ENCODE peak calls at places on chromosome 18, in eight cellular contexts. One of them, this sample, is unnamed.

GRCh38 chr18:23093772-23094171 is 41.5 kb upstream of the CABLES1 start:
- DNase-seq in neuronal stem cell: no peak
- DNase-seq in kidney: peak; percentile 12
- DNase-seq in transverse colon: no peak
- DNase-seq in effector memory CD4-positive, alpha-beta T cell: no peak
- DNase-seq in upper lobe of right lung: no peak
- DNase-seq in PC-3: no peak
- DNase-seq in right cardiac atrium: no peak
- DNase-seq in this sample: no peak

GRCh38 chr18:5456577-5457466 is 87.0 kb downstream of the EPB41L3 start:
- DNase-seq in neuronal stem cell: peak; percentile 32
- DNase-seq in kidney: peak; percentile 48
- DNase-seq in transverse colon: no peak
- DNase-seq in effector memory CD4-positive, alpha-beta T cell: no peak
- DNase-seq in upper lobe of right lung: no peak
- DNase-seq in PC-3: no peak
- DNase-seq in right cardiac atrium: peak; percentile 58
- DNase-seq in this sample: no peak

GRCh38 chr18:62323483-62324354 is 1.4 kb upstream of the TNFRSF11A start:
- DNase-seq in neuronal stem cell: no peak
- DNase-seq in kidney: no peak
- DNase-seq in transverse colon: no peak
- DNase-seq in effector memory CD4-positive, alpha-beta T cell: no peak
- DNase-seq in upper lobe of right lung: no peak
- DNase-seq in PC-3: no peak
- DNase-seq in right cardiac atrium: no peak
- DNase-seq in this sample: no peak

GRCh38 chr18:35077937-35078336 is 36.7 kb downstream of the MAPRE2 start:
- DNase-seq in neuronal stem cell: no peak
- DNase-seq in kidney: no peak
- DNase-seq in transverse colon: no peak
- DNase-seq in effector memory CD4-positive, alpha-beta T cell: no peak
- DNase-seq in upper lobe of right lung: no peak
- DNase-seq in PC-3: no peak
- DNase-seq in right cardiac atrium: no peak
- DNase-seq in this sample: no peak

GRCh38 chr18:56516769-56517168 is 121.6 kb downstream of the TXNL1 start:
- DNase-seq in neuronal stem cell: no peak
- DNase-seq in kidney: no peak
- DNase-seq in transverse colon: no peak
- DNase-seq in effector memory CD4-positive, alpha-beta T cell: no peak
- DNase-seq in upper lobe of right lung: no peak
- DNase-seq in PC-3: peak; percentile 14
- DNase-seq in right cardiac atrium: no peak
- DNase-seq in this sample: no peak

GRCh38 chr18:46566111-46566510 is 90.9 kb downstream of the LOXHD1 start:
- DNase-seq in neuronal stem cell: no peak
- DNase-seq in kidney: no peak
- DNase-seq in transverse colon: no peak
- DNase-seq in effector memory CD4-positive, alpha-beta T cell: no peak
- DNase-seq in upper lobe of right lung: no peak
- DNase-seq in PC-3: no peak
- DNase-seq in right cardiac atrium: no peak
- DNase-seq in this sample: no peak

GRCh38 chr18:45250479-45250878 is 364.8 kb upstream of the SLC14A2 start:
- DNase-seq in neuronal stem cell: no peak
- DNase-seq in kidney: no peak
- DNase-seq in transverse colon: no peak
- DNase-seq in effector memory CD4-positive, alpha-beta T cell: no peak
- DNase-seq in upper lobe of right lung: no peak
- DNase-seq in PC-3: no peak
- DNase-seq in right cardiac atrium: no peak
- DNase-seq in this sample: no peak

GRCh38 chr18:21134895-21135294 is 23.3 kb upstream of the ROCK1 start:
- DNase-seq in neuronal stem cell: no peak
- DNase-seq in kidney: no peak
- DNase-seq in transverse colon: no peak
- DNase-seq in effector memory CD4-positive, alpha-beta T cell: no peak
- DNase-seq in upper lobe of right lung: no peak
- DNase-seq in PC-3: peak; percentile 48
- DNase-seq in right cardiac atrium: no peak
- DNase-seq in this sample: peak; percentile 21

GRCh38 chr18:59357928-59358327 is 1.1 kb downstream of the LMAN1 start:
- DNase-seq in neuronal stem cell: no peak
- DNase-seq in kidney: no peak
- DNase-seq in transverse colon: no peak
- DNase-seq in effector memory CD4-positive, alpha-beta T cell: no peak
- DNase-seq in upper lobe of right lung: no peak
- DNase-seq in PC-3: peak; percentile 84
- DNase-seq in right cardiac atrium: no peak
- DNase-seq in this sample: peak; percentile 8

GRCh38 chr18:70425236-70425635 is 136.4 kb downstream of the SOCS6 start:
- DNase-seq in neuronal stem cell: no peak
- DNase-seq in kidney: no peak
- DNase-seq in transverse colon: no peak
- DNase-seq in effector memory CD4-positive, alpha-beta T cell: no peak
- DNase-seq in upper lobe of right lung: no peak
- DNase-seq in PC-3: no peak
- DNase-seq in right cardiac atrium: no peak
- DNase-seq in this sample: no peak

GRCh38 chr18:63578357-63578958 is 8.7 kb upstream of the SERPINB13 start:
- DNase-seq in neuronal stem cell: peak; percentile 67
- DNase-seq in kidney: no peak
- DNase-seq in transverse colon: no peak
- DNase-seq in effector memory CD4-positive, alpha-beta T cell: no peak
- DNase-seq in upper lobe of right lung: no peak
- DNase-seq in PC-3: peak; percentile 69
- DNase-seq in right cardiac atrium: no peak
- DNase-seq in this sample: no peak

GRCh38 chr18:24678626-24679025 is 218.2 kb downstream of the HRH4 start:
- DNase-seq in neuronal stem cell: no peak
- DNase-seq in kidney: no peak
- DNase-seq in transverse colon: no peak
- DNase-seq in effector memory CD4-positive, alpha-beta T cell: no peak
- DNase-seq in upper lobe of right lung: no peak
- DNase-seq in PC-3: no peak
- DNase-seq in right cardiac atrium: no peak
- DNase-seq in this sample: no peak

GRCh38 chr18:51337406-51337805 is 139.9 kb upstream of the MEX3C start:
- DNase-seq in neuronal stem cell: no peak
- DNase-seq in kidney: no peak
- DNase-seq in transverse colon: no peak
- DNase-seq in effector memory CD4-positive, alpha-beta T cell: no peak
- DNase-seq in upper lobe of right lung: no peak
- DNase-seq in PC-3: no peak
- DNase-seq in right cardiac atrium: no peak
- DNase-seq in this sample: no peak

GRCh38 chr18:13606589-13607254 is 119.6 kb downstream of the FAM210A start:
- DNase-seq in neuronal stem cell: no peak
- DNase-seq in kidney: no peak
- DNase-seq in transverse colon: no peak
- DNase-seq in effector memory CD4-positive, alpha-beta T cell: no peak
- DNase-seq in upper lobe of right lung: no peak
- DNase-seq in PC-3: no peak
- DNase-seq in right cardiac atrium: no peak
- DNase-seq in this sample: no peak

GRCh38 chr18:76437910-76438309 is 57.1 kb downstream of the ZNF516 start:
- DNase-seq in neuronal stem cell: no peak
- DNase-seq in kidney: no peak
- DNase-seq in transverse colon: no peak
- DNase-seq in effector memory CD4-positive, alpha-beta T cell: no peak
- DNase-seq in upper lobe of right lung: no peak
- DNase-seq in PC-3: no peak
- DNase-seq in right cardiac atrium: no peak
- DNase-seq in this sample: no peak

GRCh38 chr18:44715245-44715644 is 34.6 kb downstream of the SETBP1 start:
- DNase-seq in neuronal stem cell: no peak
- DNase-seq in kidney: peak; percentile 86
- DNase-seq in transverse colon: peak; percentile 47
- DNase-seq in effector memory CD4-positive, alpha-beta T cell: no peak
- DNase-seq in upper lobe of right lung: no peak
- DNase-seq in PC-3: peak; percentile 47
- DNase-seq in right cardiac atrium: peak; percentile 55
- DNase-seq in this sample: no peak

GRCh38 chr18:22711381-22711717 is 221.8 kb upstream of the RBBP8 start:
- DNase-seq in neuronal stem cell: no peak
- DNase-seq in kidney: no peak
- DNase-seq in transverse colon: no peak
- DNase-seq in effector memory CD4-positive, alpha-beta T cell: no peak
- DNase-seq in upper lobe of right lung: no peak
- DNase-seq in PC-3: peak; percentile 72
- DNase-seq in right cardiac atrium: no peak
- DNase-seq in this sample: no peak

GRCh38 chr18:23503038-23503966 is at the start of gene RMC1:
- DNase-seq in neuronal stem cell: peak; percentile 93
- DNase-seq in kidney: peak; percentile 99
- DNase-seq in transverse colon: peak; percentile 98
- DNase-seq in effector memory CD4-positive, alpha-beta T cell: peak; percentile 95
- DNase-seq in upper lobe of right lung: peak; percentile 99
- DNase-seq in PC-3: peak; percentile 93
- DNase-seq in right cardiac atrium: peak; percentile 99
- DNase-seq in this sample: peak; percentile 100

GRCh38 chr18:73735836-73736235 is 411.8 kb downstream of the FBXO15 start:
- DNase-seq in neuronal stem cell: no peak
- DNase-seq in kidney: no peak
- DNase-seq in transverse colon: no peak
- DNase-seq in effector memory CD4-positive, alpha-beta T cell: no peak
- DNase-seq in upper lobe of right lung: no peak
- DNase-seq in PC-3: no peak
- DNase-seq in right cardiac atrium: no peak
- DNase-seq in this sample: no peak

GRCh38 chr18:11498821-11499220 is 110.6 kb upstream of the SLC35G4 start:
- DNase-seq in neuronal stem cell: no peak
- DNase-seq in kidney: no peak
- DNase-seq in transverse colon: no peak
- DNase-seq in effector memory CD4-positive, alpha-beta T cell: no peak
- DNase-seq in upper lobe of right lung: no peak
- DNase-seq in PC-3: no peak
- DNase-seq in right cardiac atrium: no peak
- DNase-seq in this sample: no peak
- H3K4me1 ChIP-seq in neuronal stem cell: no peaks in the 10 kb centered on the region
- H3K4me1 ChIP-seq in kidney: no peaks in the 10 kb centered on the region
- H3K4me1 ChIP-seq in transverse colon: no peaks in the 10 kb centered on the region
- H3K4me1 ChIP-seq in effector memory CD4-positive, alpha-beta T cell: no peaks in the 10 kb centered on the region
- H3K4me1 ChIP-seq in upper lobe of right lung: no peaks in the 10 kb centered on the region
- H3K4me1 ChIP-seq in PC-3: peaks cover 15% of the 10 kb centered on the region
- H3K4me1 ChIP-seq in right cardiac atrium: no peaks in the 10 kb centered on the region
- H3K4me1 ChIP-seq in this sample: no peaks in the 10 kb centered on the region

DNA sequence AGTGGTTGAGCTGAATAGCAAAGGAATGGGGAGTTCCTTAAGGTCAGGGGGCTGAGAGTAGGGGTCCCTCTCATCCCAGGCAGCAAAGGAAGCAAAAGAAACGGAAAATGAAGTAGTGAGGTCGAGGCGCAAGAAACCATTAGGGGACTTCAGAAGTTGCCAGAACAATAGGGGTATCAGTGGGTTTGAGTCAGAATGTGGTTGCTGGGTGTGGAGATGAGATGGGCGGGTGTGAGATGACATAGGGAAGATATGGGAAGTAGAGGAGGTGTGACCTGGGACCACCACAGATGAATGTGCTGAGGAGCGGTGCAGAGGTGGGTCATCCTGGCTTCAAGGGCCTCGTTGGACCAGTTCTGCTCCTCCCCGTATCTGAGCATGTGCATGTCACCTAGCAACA is 13.1 kb upstream of the VAPA start:
- DNase-seq in neuronal stem cell: no peak
- DNase-seq in kidney: no peak
- DNase-seq in transverse colon: no peak
- DNase-seq in effector memory CD4-positive, alpha-beta T cell: no peak
- DNase-seq in upper lobe of right lung: no peak
- DNase-seq in PC-3: no peak
- DNase-seq in right cardiac atrium: no peak
- DNase-seq in this sample: no peak
- H3K4me1 ChIP-seq in neuronal stem cell: no peaks in the 10 kb centered on the region
- H3K4me1 ChIP-seq in kidney: no peaks in the 10 kb centered on the region
- H3K4me1 ChIP-seq in transverse colon: no peaks in the 10 kb centered on the region
- H3K4me1 ChIP-seq in effector memory CD4-positive, alpha-beta T cell: no peaks in the 10 kb centered on the region
- H3K4me1 ChIP-seq in upper lobe of right lung: no peaks in the 10 kb centered on the region
- H3K4me1 ChIP-seq in PC-3: peaks cover 16% of the 10 kb centered on the region
- H3K4me1 ChIP-seq in right cardiac atrium: no peaks in the 10 kb centered on the region
- H3K4me1 ChIP-seq in this sample: no peaks in the 10 kb centered on the region

GRCh38 chr18:41687138-41687537 is 267.9 kb upstream of the PIK3C3 start:
- DNase-seq in neuronal stem cell: no peak
- DNase-seq in kidney: no peak
- DNase-seq in transverse colon: no peak
- DNase-seq in effector memory CD4-positive, alpha-beta T cell: no peak
- DNase-seq in upper lobe of right lung: no peak
- DNase-seq in PC-3: no peak
- DNase-seq in right cardiac atrium: no peak
- DNase-seq in this sample: no peak
- H3K4me1 ChIP-seq in neuronal stem cell: no peaks in the 10 kb centered on the region
- H3K4me1 ChIP-seq in kidney: no peaks in the 10 kb centered on the region
- H3K4me1 ChIP-seq in transverse colon: no peaks in the 10 kb centered on the region
- H3K4me1 ChIP-seq in effector memory CD4-positive, alpha-beta T cell: no peaks in the 10 kb centered on the region
- H3K4me1 ChIP-seq in upper lobe of right lung: no peaks in the 10 kb centered on the region
- H3K4me1 ChIP-seq in PC-3: no peaks in the 10 kb centered on the region
- H3K4me1 ChIP-seq in right cardiac atrium: peaks cover 2% of the 10 kb centered on the region
- H3K4me1 ChIP-seq in this sample: no peaks in the 10 kb centered on the region

GRCh38 chr18:7066965-7067555 is 50.5 kb downstream of the LAMA1 start:
- DNase-seq in neuronal stem cell: no peak
- DNase-seq in kidney: no peak
- DNase-seq in transverse colon: no peak
- DNase-seq in effector memory CD4-positive, alpha-beta T cell: no peak
- DNase-seq in upper lobe of right lung: no peak
- DNase-seq in PC-3: no peak
- DNase-seq in right cardiac atrium: no peak
- DNase-seq in this sample: no peak

GRCh38 chr18:7069191-7069590 is 48.4 kb downstream of the LAMA1 start:
- DNase-seq in neuronal stem cell: no peak
- DNase-seq in kidney: no peak
- DNase-seq in transverse colon: no peak
- DNase-seq in effector memory CD4-positive, alpha-beta T cell: no peak
- DNase-seq in upper lobe of right lung: no peak
- DNase-seq in PC-3: no peak
- DNase-seq in right cardiac atrium: no peak
- DNase-seq in this sample: no peak

GRCh38 chr18:7064346-7064745 is 53.3 kb downstream of the LAMA1 start:
- DNase-seq in neuronal stem cell: no peak
- DNase-seq in kidney: no peak
- DNase-seq in transverse colon: no peak
- DNase-seq in effector memory CD4-positive, alpha-beta T cell: no peak
- DNase-seq in upper lobe of right lung: no peak
- DNase-seq in PC-3: no peak
- DNase-seq in right cardiac atrium: no peak
- DNase-seq in this sample: no peak

GRCh38 chr18:7062844-7063243 is 54.8 kb downstream of the LAMA1 start:
- DNase-seq in neuronal stem cell: no peak
- DNase-seq in kidney: no peak
- DNase-seq in transverse colon: no peak
- DNase-seq in effector memory CD4-positive, alpha-beta T cell: no peak
- DNase-seq in upper lobe of right lung: no peak
- DNase-seq in PC-3: no peak
- DNase-seq in right cardiac atrium: no peak
- DNase-seq in this sample: no peak

DNA sequence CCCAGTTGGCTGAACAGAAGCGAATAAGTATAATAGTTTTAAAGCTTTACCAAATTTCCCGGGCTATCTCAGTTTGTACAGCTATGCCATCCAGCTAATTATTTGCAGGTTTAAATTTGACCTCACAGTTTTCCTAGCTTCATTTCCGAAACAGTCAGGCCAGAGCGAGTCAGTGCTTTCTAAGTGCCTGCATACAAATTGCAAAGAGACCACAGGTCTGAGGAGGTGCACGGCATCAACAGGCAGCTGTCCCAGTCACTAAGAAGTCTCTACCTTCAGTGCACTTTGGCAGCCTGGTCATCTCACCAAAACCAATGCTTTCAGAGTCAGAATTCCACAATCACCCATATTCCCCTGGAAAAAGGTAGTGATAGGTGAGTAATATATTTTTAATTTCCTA is 51.9 kb downstream of the LAMA1 start:
- DNase-seq in neuronal stem cell: no peak
- DNase-seq in kidney: no peak
- DNase-seq in transverse colon: no peak
- DNase-seq in effector memory CD4-positive, alpha-beta T cell: no peak
- DNase-seq in upper lobe of right lung: no peak
- DNase-seq in PC-3: no peak
- DNase-seq in right cardiac atrium: no peak
- DNase-seq in this sample: no peak
- H3K4me1 ChIP-seq in neuronal stem cell: peaks cover 8% of the 10 kb centered on the region
- H3K4me1 ChIP-seq in kidney: peaks cover 15% of the 10 kb centered on the region
- H3K4me1 ChIP-seq in transverse colon: no peaks in the 10 kb centered on the region
- H3K4me1 ChIP-seq in effector memory CD4-positive, alpha-beta T cell: no peaks in the 10 kb centered on the region
- H3K4me1 ChIP-seq in upper lobe of right lung: no peaks in the 10 kb centered on the region
- H3K4me1 ChIP-seq in PC-3: no peaks in the 10 kb centered on the region
- H3K4me1 ChIP-seq in right cardiac atrium: no peaks in the 10 kb centered on the region
- H3K4me1 ChIP-seq in this sample: no peaks in the 10 kb centered on the region

This sample was measured in mucosa of descending colon.